ENCODE peak calls at places on chromosomes 16 and 17, in nine cellular contexts. R, J, X, G, S, Q, K, W and O are unnamed samples.

GRCh38 chr16:69890114-69890890 is 60.8 kb upstream of the CLEC18A start:
- DNase-seq in Q (peak; percentile 36), S (peak; percentile 46), W (peak; percentile 77), K (peak; percentile 49), X (no peak), J (peak; percentile 21), R (no peak), G (peak; percentile 44), O (peak; percentile 23)

GRCh38 chr17:6303664-6304063 is 131.3 kb downstream of the AIPL1 start:
- DNase-seq in R (no peak), K (peak; percentile 23), X (no peak), J (peak; percentile 21), Q (no peak), G (no peak), W (peak; percentile 94), S (no peak), O (peak; percentile 67)

GRCh38 chr17:63786961-63787711 is 13.2 kb downstream of the DDX42 start:
- DNase-seq in Q (no peak), J (peak; percentile 94), G (no peak), K (no peak), S (no peak), X (no peak), W (peak; percentile 81), R (no peak), O (no peak)

GRCh38 chr17:77999413-78000173 is 41.1 kb downstream of the TNRC6C start:
- DNase-seq in W (no peak), K (no peak), J (peak; percentile 14), X (no peak), S (no peak), Q (no peak), G (no peak), R (no peak), O (no peak)

GRCh38 chr17:82349287-82349701 is 9.8 kb upstream of the TEX19 start:
- DNase-seq in R (no peak), J (no peak), W (peak; percentile 42), G (peak; percentile 76), S (no peak), Q (no peak), K (no peak), X (no peak), O (peak; percentile 61)

GRCh38 chr16:1614226-1615102 is 2.3 kb downstream of the CRAMP1 start:
- DNase-seq in Q (no peak), G (no peak), W (peak; percentile 68), S (no peak), J (no peak), K (no peak), X (peak; percentile 29), R (no peak), O (peak; percentile 89)

GRCh38 chr17:19368119-19368660 is 5.7 kb upstream of the B9D1 start:
- DNase-seq in K (no peak), G (no peak), S (no peak), J (no peak), Q (no peak), X (no peak), R (no peak), W (peak; percentile 32), O (no peak)

GRCh38 chr17:71085238-71086033 is 916.1 kb downstream of the KCNJ2 start:
- DNase-seq in X (no peak), R (no peak), W (peak; percentile 95), Q (no peak), S (no peak), J (peak; percentile 29), K (no peak), G (no peak), O (peak; percentile 28)

GRCh38 chr17:6072157-6072556 is 2.0 kb downstream of the WSCD1 start:
- DNase-seq in X (no peak), Q (no peak), S (no peak), W (no peak), J (peak; percentile 22), G (no peak), R (no peak), K (no peak), O (no peak)

GRCh38 chr17:50203589-50204345 is 2.3 kb upstream of the COL1A1 start:
- DNase-seq in R (peak; percentile 89), X (peak; percentile 4), Q (no peak), G (peak; percentile 99), W (no peak), J (no peak), K (no peak), S (no peak), O (peak; percentile 51)

GRCh38 chr17:81741049-81741593 is 29.0 kb downstream of the SLC25A10 start:
- DNase-seq in R (no peak), K (no peak), S (no peak), G (no peak), J (no peak), W (peak; percentile 69), X (no peak), Q (no peak), O (no peak)

GRCh38 chr17:78559749-78560368 is 17.3 kb downstream of the DNAH17 start:
- DNase-seq in K (no peak), J (no peak), R (no peak), G (no peak), X (no peak), Q (no peak), W (peak; percentile 89), S (no peak), O (peak; percentile 92)

GRCh38 chr17:67854378-67854777 is 29.1 kb downstream of the BPTF start:
- DNase-seq in J (no peak), S (no peak), K (no peak), W (no peak), X (no peak), Q (no peak), R (no peak), G (no peak), O (no peak)

GRCh38 chr16:9351841-9352434 is 260.5 kb downstream of the HAPSTR1 start:
- DNase-seq in W (no peak), G (no peak), K (peak; percentile 53), Q (no peak), R (no peak), X (no peak), J (no peak), S (no peak), O (no peak)

GRCh38 chr16:29011112-29011511 is 26.3 kb downstream of the LAT start:
- DNase-seq in R (no peak), S (no peak), W (peak; percentile 78), J (no peak), K (no peak), G (no peak), Q (no peak), X (no peak), O (peak; percentile 79)

GRCh38 chr17:74201250-74201649 is 2.2 kb upstream of the RPL38 start:
- DNase-seq in Q (no peak), W (no peak), J (peak; percentile 33), G (no peak), X (no peak), K (no peak), S (no peak), R (no peak), O (no peak)

GRCh38 chr17:40209404-40210093 is 9.6 kb upstream of the WIPF2 start:
- DNase-seq in K (no peak), R (no peak), W (no peak), Q (no peak), X (no peak), S (no peak), G (peak; percentile 87), J (no peak), O (no peak)

GRCh38 chr16:7313170-7313569 is 19.5 kb upstream of the RBFOX1 start:
- DNase-seq in S (no peak), J (no peak), K (no peak), R (no peak), G (no peak), Q (no peak), W (peak; percentile 73), X (no peak), O (peak; percentile 46)

GRCh38 chr17:74426551-74427047 is 5.3 kb upstream of the GPRC5C start:
- DNase-seq in X (no peak), S (no peak), Q (no peak), K (no peak), J (peak; percentile 10), W (no peak), G (no peak), R (no peak), O (peak; percentile 56)

GRCh38 chr17:74190807-74191206 is 12.7 kb upstream of the RPL38 start:
- DNase-seq in W (peak; percentile 93), G (no peak), X (no peak), J (no peak), S (no peak), Q (no peak), K (no peak), R (no peak), O (peak; percentile 66)

DNA sequence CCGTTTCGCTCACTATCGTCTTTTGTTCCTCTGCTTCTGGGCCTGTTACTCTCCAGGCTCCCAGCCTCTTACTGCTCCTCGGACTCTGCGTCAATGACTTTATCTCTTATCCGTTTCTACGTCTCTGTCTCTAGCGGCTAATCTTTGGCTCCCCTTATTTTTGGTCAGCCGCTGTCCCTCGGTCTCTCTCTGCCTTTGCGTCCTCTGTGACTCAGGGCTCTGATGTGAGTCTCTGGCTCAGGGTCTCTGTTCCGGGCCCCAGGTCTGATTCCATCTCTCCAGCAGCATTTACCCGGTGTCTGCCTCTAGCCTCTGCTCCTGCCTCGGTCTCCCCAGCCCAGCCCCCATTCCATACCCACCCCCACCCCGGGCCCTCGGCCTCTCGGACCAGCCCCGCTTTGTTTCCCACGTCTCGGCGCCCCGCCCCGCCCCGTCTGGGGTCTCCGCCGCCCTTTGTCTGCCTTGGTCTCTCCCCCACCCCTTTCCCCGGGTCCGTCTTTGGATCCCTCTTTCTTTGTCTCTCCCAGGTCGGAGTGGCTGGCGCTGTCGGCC is 541 bp upstream of the ZNF48 start:
- DNase-seq in R (no peak), Q (no peak), K (no peak), W (no peak), J (no peak), X (no peak), S (no peak), G (no peak), O (peak; percentile 96)
- H3K4me3 ChIP-seq in R (peak overlapping the region; percentile 79), Q (peak overlapping the region; percentile 97), K (peak overlapping the region; percentile 94), W (peak overlapping the region; percentile 89), J (peak overlapping the region; percentile 60), X (peak overlapping the region; percentile 60), S (peak overlapping the region; percentile 92), G (peak overlapping the region; percentile 81), O (peak overlapping the region; percentile 93)

GRCh38 chr16:67988675-67989074 is 8.4 kb upstream of the DPEP3 start:
- DNase-seq in J (no peak), K (no peak), G (no peak), R (no peak), X (no peak), W (no peak), S (no peak), Q (no peak), O (no peak)
- H3K27me3 ChIP-seq in J (no peaks in the 10 kb centered on the region), K (no peaks in the 10 kb centered on the region), G (no peaks in the 10 kb centered on the region), R (no peaks in the 10 kb centered on the region), X (no peaks in the 10 kb centered on the region), W (peaks cover 9% of the 10 kb centered on the region), S (no peaks in the 10 kb centered on the region), Q (no peaks in the 10 kb centered on the region), O (peaks cover 6% of the 10 kb centered on the region)

DNA sequence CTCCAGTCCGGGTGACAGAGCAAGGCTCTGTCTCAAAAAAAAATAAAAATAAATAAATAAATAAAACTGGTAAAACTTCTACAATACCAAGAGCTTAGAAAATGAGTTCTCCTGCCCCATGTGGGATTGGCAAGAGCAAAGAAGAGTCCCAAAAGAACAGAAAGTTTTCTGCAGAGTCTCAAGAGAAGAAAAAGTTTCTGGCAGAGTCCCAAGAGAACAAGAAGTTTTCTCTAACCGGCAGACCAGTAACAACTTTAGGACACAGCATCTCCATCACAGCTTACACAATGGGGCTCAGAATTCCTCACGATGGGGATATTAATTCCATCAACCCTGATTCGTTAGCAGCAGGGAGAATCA is 1.1 kb downstream of the SLC39A11 start:
- DNase-seq in K (no peak), Q (no peak), W (no peak), R (no peak), G (no peak), X (no peak), S (no peak), J (no peak), O (no peak)
- H3K4me3 ChIP-seq in K (peak overlapping the region; percentile 80), Q (peak overlapping the region; percentile 80), W (peak overlapping the region; percentile 87), R (peak overlapping the region; percentile 88), G (no peak overlapping the region), X (peak overlapping the region; percentile 73), S (peak overlapping the region; percentile 86), J (no peak overlapping the region), O (no peak overlapping the region)

GRCh38 chr16:82082097-82082496 is 47.0 kb downstream of the HSD17B2 start:
- DNase-seq in X (no peak), W (no peak), Q (no peak), J (no peak), G (no peak), S (no peak), K (no peak), R (no peak), O (no peak)
- H3K27me3 ChIP-seq in X (no peaks in the 10 kb centered on the region), W (peaks cover 5% of the 10 kb centered on the region), Q (no peaks in the 10 kb centered on the region), J (no peaks in the 10 kb centered on the region), G (no peaks in the 10 kb centered on the region), S (no peaks in the 10 kb centered on the region), K (peaks cover 31% of the 10 kb centered on the region), R (no peaks in the 10 kb centered on the region), O (no peaks in the 10 kb centered on the region)